ENCODE peak calls at places on chromosome 10, in six cellular contexts. One of them, this sample, is unnamed.

GRCh38 chr10:103653581-103654020 is 160.1 kb downstream of the NEURL1 start:
- DNase-seq in esophagus squamous epithelium: no peak
- DNase-seq in SJSA1: no peak
- DNase-seq in activated CD8-positive, alpha-beta memory T cell treated with anti-CD3 and anti-CD28 coated beads for 24 hours: no peak
- DNase-seq in Calu3: no peak
- DNase-seq in AG09309: no peak
- DNase-seq in this sample: no peak

GRCh38 chr10:3333426-3333825 is 160.8 kb upstream of the PITRM1 start:
- DNase-seq in SJSA1: no peak
- DNase-seq in activated CD8-positive, alpha-beta memory T cell treated with anti-CD3 and anti-CD28 coated beads for 24 hours: no peak
- DNase-seq in Calu3: no peak
- DNase-seq in esophagus squamous epithelium: no peak
- DNase-seq in AG09309: no peak
- DNase-seq in this sample: no peak

GRCh38 chr10:123100030-123100762 is 35.6 kb upstream of the HMX3 start:
- DNase-seq in AG09309: no peak
- DNase-seq in esophagus squamous epithelium: no peak
- DNase-seq in activated CD8-positive, alpha-beta memory T cell treated with anti-CD3 and anti-CD28 coated beads for 24 hours: no peak
- DNase-seq in SJSA1: peak; percentile 25
- DNase-seq in Calu3: no peak
- DNase-seq in this sample: no peak

GRCh38 chr10:61939575-61940301 is 38.2 kb downstream of the ARID5B start:
- DNase-seq in esophagus squamous epithelium: no peak
- DNase-seq in Calu3: no peak
- DNase-seq in SJSA1: peak; percentile 84
- DNase-seq in AG09309: peak; percentile 58
- DNase-seq in activated CD8-positive, alpha-beta memory T cell treated with anti-CD3 and anti-CD28 coated beads for 24 hours: no peak
- DNase-seq in this sample: no peak

GRCh38 chr10:71697938-71698709 is 21.5 kb downstream of the C10orf105 start:
- DNase-seq in SJSA1: no peak
- DNase-seq in Calu3: no peak
- DNase-seq in esophagus squamous epithelium: no peak
- DNase-seq in AG09309: no peak
- DNase-seq in activated CD8-positive, alpha-beta memory T cell treated with anti-CD3 and anti-CD28 coated beads for 24 hours: peak; percentile 82
- DNase-seq in this sample: no peak

GRCh38 chr10:103451871-103452713 is at the start of gene CALHM2:
- DNase-seq in AG09309: no peak
- DNase-seq in Calu3: peak; percentile 47
- DNase-seq in esophagus squamous epithelium: no peak
- DNase-seq in activated CD8-positive, alpha-beta memory T cell treated with anti-CD3 and anti-CD28 coated beads for 24 hours: peak; percentile 84
- DNase-seq in SJSA1: no peak
- DNase-seq in this sample: peak; percentile 67

GRCh38 chr10:86160890-86161585 is 205.6 kb downstream of the GRID1 start:
- DNase-seq in SJSA1: no peak
- DNase-seq in esophagus squamous epithelium: no peak
- DNase-seq in activated CD8-positive, alpha-beta memory T cell treated with anti-CD3 and anti-CD28 coated beads for 24 hours: no peak
- DNase-seq in AG09309: no peak
- DNase-seq in Calu3: no peak
- DNase-seq in this sample: no peak

GRCh38 chr10:44991571-44991970 is 9.2 kb upstream of the ZNF22 start:
- DNase-seq in activated CD8-positive, alpha-beta memory T cell treated with anti-CD3 and anti-CD28 coated beads for 24 hours: peak; percentile 5
- DNase-seq in SJSA1: no peak
- DNase-seq in esophagus squamous epithelium: no peak
- DNase-seq in Calu3: no peak
- DNase-seq in AG09309: no peak
- DNase-seq in this sample: no peak

GRCh38 chr10:91883549-91884542 is 25.4 kb downstream of the FGFBP3 start:
- DNase-seq in activated CD8-positive, alpha-beta memory T cell treated with anti-CD3 and anti-CD28 coated beads for 24 hours: no peak
- DNase-seq in esophagus squamous epithelium: no peak
- DNase-seq in AG09309: no peak
- DNase-seq in Calu3: no peak
- DNase-seq in SJSA1: no peak
- DNase-seq in this sample: peak; percentile 4

GRCh38 chr10:102627446-102628293 is 16.6 kb upstream of the TRIM8 start:
- DNase-seq in SJSA1: peak; percentile 93
- DNase-seq in activated CD8-positive, alpha-beta memory T cell treated with anti-CD3 and anti-CD28 coated beads for 24 hours: no peak
- DNase-seq in AG09309: no peak
- DNase-seq in Calu3: peak; percentile 45
- DNase-seq in esophagus squamous epithelium: no peak
- DNase-seq in this sample: no peak

GRCh38 chr10:133565441-133566294 is at the start of gene SYCE1:
- DNase-seq in Calu3: no peak
- DNase-seq in esophagus squamous epithelium: no peak
- DNase-seq in SJSA1: no peak
- DNase-seq in AG09309: no peak
- DNase-seq in activated CD8-positive, alpha-beta memory T cell treated with anti-CD3 and anti-CD28 coated beads for 24 hours: no peak
- DNase-seq in this sample: no peak

GRCh38 chr10:311901-312665 is 176.8 kb downstream of the ZMYND11 start:
- DNase-seq in activated CD8-positive, alpha-beta memory T cell treated with anti-CD3 and anti-CD28 coated beads for 24 hours: no peak
- DNase-seq in AG09309: no peak
- DNase-seq in SJSA1: no peak
- DNase-seq in Calu3: no peak
- DNase-seq in esophagus squamous epithelium: no peak
- DNase-seq in this sample: no peak

GRCh38 chr10:27995311-27995710 is 3.6 kb downstream of the ODAD2 start:
- DNase-seq in esophagus squamous epithelium: no peak
- DNase-seq in Calu3: no peak
- DNase-seq in SJSA1: no peak
- DNase-seq in activated CD8-positive, alpha-beta memory T cell treated with anti-CD3 and anti-CD28 coated beads for 24 hours: no peak
- DNase-seq in AG09309: no peak
- DNase-seq in this sample: no peak

GRCh38 chr10:96880575-96880974 is 48.5 kb downstream of the LCOR start:
- DNase-seq in AG09309: no peak
- DNase-seq in SJSA1: no peak
- DNase-seq in Calu3: no peak
- DNase-seq in activated CD8-positive, alpha-beta memory T cell treated with anti-CD3 and anti-CD28 coated beads for 24 hours: no peak
- DNase-seq in esophagus squamous epithelium: no peak
- DNase-seq in this sample: no peak

GRCh38 chr10:97714401-97715258 is 1.1 kb downstream of the MARVELD1 start:
- DNase-seq in esophagus squamous epithelium: no peak
- DNase-seq in activated CD8-positive, alpha-beta memory T cell treated with anti-CD3 and anti-CD28 coated beads for 24 hours: peak; percentile 71
- DNase-seq in SJSA1: peak; percentile 77
- DNase-seq in Calu3: no peak
- DNase-seq in AG09309: no peak
- DNase-seq in this sample: peak; percentile 39

GRCh38 chr10:109992485-109992884 is 15.3 kb upstream of the ADD3 start:
- DNase-seq in esophagus squamous epithelium: no peak
- DNase-seq in activated CD8-positive, alpha-beta memory T cell treated with anti-CD3 and anti-CD28 coated beads for 24 hours: no peak
- DNase-seq in Calu3: no peak
- DNase-seq in SJSA1: peak; percentile 50
- DNase-seq in AG09309: no peak
- DNase-seq in this sample: no peak

GRCh38 chr10:132362151-132362611 is 30.2 kb downstream of the LRRC27 start:
- DNase-seq in Calu3: no peak
- DNase-seq in activated CD8-positive, alpha-beta memory T cell treated with anti-CD3 and anti-CD28 coated beads for 24 hours: no peak
- DNase-seq in AG09309: no peak
- DNase-seq in SJSA1: no peak
- DNase-seq in esophagus squamous epithelium: no peak
- DNase-seq in this sample: no peak

GRCh38 chr10:22252286-22252800 is 34.5 kb upstream of the EBLN1 start:
- DNase-seq in Calu3: peak; percentile 32
- DNase-seq in AG09309: no peak
- DNase-seq in activated CD8-positive, alpha-beta memory T cell treated with anti-CD3 and anti-CD28 coated beads for 24 hours: peak; percentile 89
- DNase-seq in SJSA1: no peak
- DNase-seq in esophagus squamous epithelium: no peak
- DNase-seq in this sample: peak; percentile 93

GRCh38 chr10:84352251-84352842 is 24.0 kb downstream of the CCSER2 start:
- DNase-seq in SJSA1: peak; percentile 56
- DNase-seq in Calu3: peak; percentile 53
- DNase-seq in AG09309: no peak
- DNase-seq in activated CD8-positive, alpha-beta memory T cell treated with anti-CD3 and anti-CD28 coated beads for 24 hours: peak; percentile 78
- DNase-seq in esophagus squamous epithelium: no peak
- DNase-seq in this sample: peak; percentile 44

GRCh38 chr10:103040424-103040823 is 122.3 kb downstream of the CNNM2 start:
- DNase-seq in Calu3: no peak
- DNase-seq in SJSA1: peak; percentile 76
- DNase-seq in AG09309: peak; percentile 31
- DNase-seq in esophagus squamous epithelium: no peak
- DNase-seq in activated CD8-positive, alpha-beta memory T cell treated with anti-CD3 and anti-CD28 coated beads for 24 hours: no peak
- DNase-seq in this sample: no peak

GRCh38 chr10:129780158-129780557 is 183.9 kb downstream of the EBF3 start:
- DNase-seq in SJSA1: no peak
- DNase-seq in esophagus squamous epithelium: no peak
- DNase-seq in Calu3: no peak
- DNase-seq in activated CD8-positive, alpha-beta memory T cell treated with anti-CD3 and anti-CD28 coated beads for 24 hours: no peak
- DNase-seq in AG09309: no peak
- DNase-seq in this sample: no peak

GRCh38 chr10:99369551-99369950 is 40.4 kb downstream of the CNNM1 start:
- DNase-seq in esophagus squamous epithelium: no peak
- DNase-seq in Calu3: no peak
- DNase-seq in activated CD8-positive, alpha-beta memory T cell treated with anti-CD3 and anti-CD28 coated beads for 24 hours: no peak
- DNase-seq in AG09309: no peak
- DNase-seq in SJSA1: no peak
- DNase-seq in this sample: no peak

GRCh38 chr10:32376027-32376426 is 29.1 kb upstream of the EPC1 start:
- DNase-seq in activated CD8-positive, alpha-beta memory T cell treated with anti-CD3 and anti-CD28 coated beads for 24 hours: no peak
- DNase-seq in esophagus squamous epithelium: no peak
- DNase-seq in AG09309: no peak
- DNase-seq in Calu3: no peak
- DNase-seq in SJSA1: no peak
- DNase-seq in this sample: no peak

GRCh38 chr10:111112333-111112732 is 35.5 kb downstream of the ADRA2A start:
- DNase-seq in esophagus squamous epithelium: no peak
- DNase-seq in SJSA1: no peak
- DNase-seq in Calu3: no peak
- DNase-seq in activated CD8-positive, alpha-beta memory T cell treated with anti-CD3 and anti-CD28 coated beads for 24 hours: no peak
- DNase-seq in AG09309: no peak
- DNase-seq in this sample: no peak

GRCh38 chr10:32253300-32253699 is 93.7 kb downstream of the EPC1 start:
- DNase-seq in Calu3: peak; percentile 53
- DNase-seq in esophagus squamous epithelium: no peak
- DNase-seq in SJSA1: no peak
- DNase-seq in AG09309: no peak
- DNase-seq in activated CD8-positive, alpha-beta memory T cell treated with anti-CD3 and anti-CD28 coated beads for 24 hours: no peak
- DNase-seq in this sample: peak; percentile 25

GRCh38 chr10:65496541-65496940 is 1429.3 kb upstream of the LRRTM3 start:
- DNase-seq in SJSA1: no peak
- DNase-seq in esophagus squamous epithelium: no peak
- DNase-seq in AG09309: no peak
- DNase-seq in activated CD8-positive, alpha-beta memory T cell treated with anti-CD3 and anti-CD28 coated beads for 24 hours: no peak
- DNase-seq in Calu3: no peak
- DNase-seq in this sample: no peak

GRCh38 chr10:3791974-3792633 is 7.1 kb upstream of the KLF6 start:
- DNase-seq in AG09309: no peak
- DNase-seq in esophagus squamous epithelium: no peak
- DNase-seq in activated CD8-positive, alpha-beta memory T cell treated with anti-CD3 and anti-CD28 coated beads for 24 hours: peak; percentile 35
- DNase-seq in Calu3: no peak
- DNase-seq in SJSA1: no peak
- DNase-seq in this sample: no peak

GRCh38 chr10:95241533-95241932 is 47.5 kb downstream of the ACSM6 start:
- DNase-seq in Calu3: no peak
- DNase-seq in esophagus squamous epithelium: no peak
- DNase-seq in AG09309: no peak
- DNase-seq in activated CD8-positive, alpha-beta memory T cell treated with anti-CD3 and anti-CD28 coated beads for 24 hours: no peak
- DNase-seq in SJSA1: no peak
- DNase-seq in this sample: peak; percentile 86

GRCh38 chr10:116268976-116269375 is 4.0 kb downstream of the GFRA1 start:
- DNase-seq in esophagus squamous epithelium: no peak
- DNase-seq in activated CD8-positive, alpha-beta memory T cell treated with anti-CD3 and anti-CD28 coated beads for 24 hours: no peak
- DNase-seq in Calu3: no peak
- DNase-seq in AG09309: no peak
- DNase-seq in SJSA1: no peak
- DNase-seq in this sample: no peak

GRCh38 chr10:62632071-62632809 is 172.3 kb upstream of the ADO start:
- DNase-seq in Calu3: no peak
- DNase-seq in SJSA1: no peak
- DNase-seq in activated CD8-positive, alpha-beta memory T cell treated with anti-CD3 and anti-CD28 coated beads for 24 hours: peak; percentile 65
- DNase-seq in esophagus squamous epithelium: no peak
- DNase-seq in AG09309: no peak
- DNase-seq in this sample: no peak

GRCh38 chr10:802506-802905 is 113.0 kb upstream of the DIP2C start:
- DNase-seq in Calu3: no peak
- DNase-seq in AG09309: no peak
- DNase-seq in SJSA1: no peak
- DNase-seq in activated CD8-positive, alpha-beta memory T cell treated with anti-CD3 and anti-CD28 coated beads for 24 hours: peak; percentile 32
- DNase-seq in esophagus squamous epithelium: no peak
- DNase-seq in this sample: no peak

GRCh38 chr10:50373821-50374501 is 122.6 kb upstream of the ASAH2 start:
- DNase-seq in Calu3: no peak
- DNase-seq in AG09309: no peak
- DNase-seq in activated CD8-positive, alpha-beta memory T cell treated with anti-CD3 and anti-CD28 coated beads for 24 hours: no peak
- DNase-seq in SJSA1: no peak
- DNase-seq in esophagus squamous epithelium: no peak
- DNase-seq in this sample: no peak

GRCh38 chr10:113895018-113895417 is 40.6 kb downstream of the NHLRC2 start:
- DNase-seq in activated CD8-positive, alpha-beta memory T cell treated with anti-CD3 and anti-CD28 coated beads for 24 hours: no peak
- DNase-seq in Calu3: no peak
- DNase-seq in SJSA1: peak; percentile 31
- DNase-seq in esophagus squamous epithelium: no peak
- DNase-seq in AG09309: no peak
- DNase-seq in this sample: no peak

GRCh38 chr10:103901299-103901698 is 16.7 kb downstream of the STN1 start:
- DNase-seq in Calu3: no peak
- DNase-seq in esophagus squamous epithelium: no peak
- DNase-seq in AG09309: no peak
- DNase-seq in activated CD8-positive, alpha-beta memory T cell treated with anti-CD3 and anti-CD28 coated beads for 24 hours: no peak
- DNase-seq in SJSA1: no peak
- DNase-seq in this sample: no peak

GRCh38 chr10:69527961-69528360 is 45.3 kb downstream of the NEUROG3 start:
- DNase-seq in Calu3: no peak
- DNase-seq in AG09309: no peak
- DNase-seq in esophagus squamous epithelium: no peak
- DNase-seq in activated CD8-positive, alpha-beta memory T cell treated with anti-CD3 and anti-CD28 coated beads for 24 hours: no peak
- DNase-seq in SJSA1: no peak
- DNase-seq in this sample: no peak

GRCh38 chr10:49220031-49220430 is 31.8 kb upstream of the TMEM273 start:
- DNase-seq in esophagus squamous epithelium: no peak
- DNase-seq in AG09309: no peak
- DNase-seq in Calu3: no peak
- DNase-seq in activated CD8-positive, alpha-beta memory T cell treated with anti-CD3 and anti-CD28 coated beads for 24 hours: no peak
- DNase-seq in SJSA1: no peak
- DNase-seq in this sample: no peak

GRCh38 chr10:114940735-114941134 is 2.7 kb downstream of the TRUB1 start:
- DNase-seq in esophagus squamous epithelium: no peak
- DNase-seq in SJSA1: no peak
- DNase-seq in AG09309: no peak
- DNase-seq in activated CD8-positive, alpha-beta memory T cell treated with anti-CD3 and anti-CD28 coated beads for 24 hours: no peak
- DNase-seq in Calu3: no peak
- DNase-seq in this sample: no peak

GRCh38 chr10:7424315-7424714 is 13.5 kb upstream of the SFMBT2 start:
- DNase-seq in esophagus squamous epithelium: no peak
- DNase-seq in AG09309: no peak
- DNase-seq in Calu3: no peak
- DNase-seq in SJSA1: no peak
- DNase-seq in activated CD8-positive, alpha-beta memory T cell treated with anti-CD3 and anti-CD28 coated beads for 24 hours: peak; percentile 64
- DNase-seq in this sample: no peak

GRCh38 chr10:119782981-119783664 is 57.3 kb downstream of the INPP5F start:
- DNase-seq in AG09309: no peak
- DNase-seq in SJSA1: no peak
- DNase-seq in activated CD8-positive, alpha-beta memory T cell treated with anti-CD3 and anti-CD28 coated beads for 24 hours: no peak
- DNase-seq in Calu3: no peak
- DNase-seq in esophagus squamous epithelium: no peak
- DNase-seq in this sample: peak; percentile 55